ENCODE peak calls at places on chromosomes 4 and X, in five cellular contexts. One of them, this sample, is unnamed.

GRCh38 chr4:17103231-17103630 is 204.8 kb upstream of the LDB2 start:
- DNase-seq in SW480: no peak
- DNase-seq in activated CD8-positive, alpha-beta T cell treated with anti-CD3 and anti-CD28 coated beads, Interleukin-2, amount 10 ng/mL, durations not matched to agents 7 days and 5 days: no peak
- DNase-seq in tibial nerve: no peak
- DNase-seq in iPS-NIHi11: no peak
- DNase-seq in this sample: no peak

GRCh38 chrX:10598540-10598939 is 21.8 kb downstream of the MID1 start:
- DNase-seq in activated CD8-positive, alpha-beta T cell treated with anti-CD3 and anti-CD28 coated beads, Interleukin-2, amount 10 ng/mL, durations not matched to agents 7 days and 5 days: no peak
- DNase-seq in iPS-NIHi11: no peak
- DNase-seq in SW480: no peak
- DNase-seq in tibial nerve: no peak
- DNase-seq in this sample: no peak

GRCh38 chr4:37732787-37733186 is 46.6 kb upstream of the RELL1 start:
- DNase-seq in activated CD8-positive, alpha-beta T cell treated with anti-CD3 and anti-CD28 coated beads, Interleukin-2, amount 10 ng/mL, durations not matched to agents 7 days and 5 days: no peak
- DNase-seq in SW480: no peak
- DNase-seq in tibial nerve: no peak
- DNase-seq in iPS-NIHi11: no peak
- DNase-seq in this sample: no peak

GRCh38 chr4:39978904-39979303 is 1.2 kb upstream of the PDS5A start:
- DNase-seq in SW480: no peak
- DNase-seq in activated CD8-positive, alpha-beta T cell treated with anti-CD3 and anti-CD28 coated beads, Interleukin-2, amount 10 ng/mL, durations not matched to agents 7 days and 5 days: no peak
- DNase-seq in iPS-NIHi11: no peak
- DNase-seq in tibial nerve: no peak
- DNase-seq in this sample: no peak

GRCh38 chrX:24838624-24839023 is 144.9 kb downstream of the POLA1 start:
- DNase-seq in SW480: peak
- DNase-seq in iPS-NIHi11: no peak
- DNase-seq in tibial nerve: no peak
- DNase-seq in activated CD8-positive, alpha-beta T cell treated with anti-CD3 and anti-CD28 coated beads, Interleukin-2, amount 10 ng/mL, durations not matched to agents 7 days and 5 days: peak
- DNase-seq in this sample: no peak

GRCh38 chr4:145840162-145840768 is 98.4 kb downstream of the ZNF827 start:
- DNase-seq in activated CD8-positive, alpha-beta T cell treated with anti-CD3 and anti-CD28 coated beads, Interleukin-2, amount 10 ng/mL, durations not matched to agents 7 days and 5 days: peak
- DNase-seq in tibial nerve: no peak
- DNase-seq in iPS-NIHi11: no peak
- DNase-seq in SW480: peak
- DNase-seq in this sample: no peak

GRCh38 chr4:28444886-28445496 is 1584.3 kb downstream of the STIM2 start:
- DNase-seq in tibial nerve: no peak
- DNase-seq in activated CD8-positive, alpha-beta T cell treated with anti-CD3 and anti-CD28 coated beads, Interleukin-2, amount 10 ng/mL, durations not matched to agents 7 days and 5 days: no peak
- DNase-seq in iPS-NIHi11: no peak
- DNase-seq in SW480: no peak
- DNase-seq in this sample: no peak

GRCh38 chrX:2572740-2573139 is 72.0 kb upstream of the DHRSX start:
- DNase-seq in tibial nerve: no peak
- DNase-seq in iPS-NIHi11: peak
- DNase-seq in SW480: peak
- DNase-seq in activated CD8-positive, alpha-beta T cell treated with anti-CD3 and anti-CD28 coated beads, Interleukin-2, amount 10 ng/mL, durations not matched to agents 7 days and 5 days: no peak
- DNase-seq in this sample: no peak

GRCh38 chr4:36568575-36568974 is 287.2 kb downstream of the DTHD1 start:
- DNase-seq in iPS-NIHi11: no peak
- DNase-seq in tibial nerve: no peak
- DNase-seq in SW480: no peak
- DNase-seq in activated CD8-positive, alpha-beta T cell treated with anti-CD3 and anti-CD28 coated beads, Interleukin-2, amount 10 ng/mL, durations not matched to agents 7 days and 5 days: no peak
- DNase-seq in this sample: no peak

GRCh38 chrX:119181491-119181890 is 53.9 kb upstream of the KIAA1210 start:
- DNase-seq in SW480: peak
- DNase-seq in tibial nerve: no peak
- DNase-seq in activated CD8-positive, alpha-beta T cell treated with anti-CD3 and anti-CD28 coated beads, Interleukin-2, amount 10 ng/mL, durations not matched to agents 7 days and 5 days: no peak
- DNase-seq in iPS-NIHi11: peak
- DNase-seq in this sample: no peak

GRCh38 chr4:40990202-40990898 is 224.0 kb downstream of the APBB2 start:
- DNase-seq in activated CD8-positive, alpha-beta T cell treated with anti-CD3 and anti-CD28 coated beads, Interleukin-2, amount 10 ng/mL, durations not matched to agents 7 days and 5 days: no peak
- DNase-seq in tibial nerve: no peak
- DNase-seq in iPS-NIHi11: no peak
- DNase-seq in SW480: peak
- DNase-seq in this sample: no peak

GRCh38 chr4:47668810-47669408 is 169.0 kb downstream of the CORIN start:
- DNase-seq in iPS-NIHi11: peak
- DNase-seq in tibial nerve: no peak
- DNase-seq in activated CD8-positive, alpha-beta T cell treated with anti-CD3 and anti-CD28 coated beads, Interleukin-2, amount 10 ng/mL, durations not matched to agents 7 days and 5 days: peak
- DNase-seq in SW480: peak
- DNase-seq in this sample: peak

GRCh38 chr4:61520176-61520575 is 320.1 kb downstream of the ADGRL3 start:
- DNase-seq in activated CD8-positive, alpha-beta T cell treated with anti-CD3 and anti-CD28 coated beads, Interleukin-2, amount 10 ng/mL, durations not matched to agents 7 days and 5 days: no peak
- DNase-seq in tibial nerve: no peak
- DNase-seq in iPS-NIHi11: no peak
- DNase-seq in SW480: no peak
- DNase-seq in this sample: no peak

GRCh38 chrX:105475801-105476200 is 255.3 kb upstream of the TEX13A start:
- DNase-seq in iPS-NIHi11: no peak
- DNase-seq in tibial nerve: no peak
- DNase-seq in activated CD8-positive, alpha-beta T cell treated with anti-CD3 and anti-CD28 coated beads, Interleukin-2, amount 10 ng/mL, durations not matched to agents 7 days and 5 days: no peak
- DNase-seq in SW480: no peak
- DNase-seq in this sample: no peak

GRCh38 chrX:8672176-8672575 is 59.8 kb downstream of the ANOS1 start:
- DNase-seq in iPS-NIHi11: no peak
- DNase-seq in tibial nerve: no peak
- DNase-seq in SW480: no peak
- DNase-seq in activated CD8-positive, alpha-beta T cell treated with anti-CD3 and anti-CD28 coated beads, Interleukin-2, amount 10 ng/mL, durations not matched to agents 7 days and 5 days: no peak
- DNase-seq in this sample: no peak

GRCh38 chr4:55397024-55397520 is 1.3 kb downstream of the TMEM165 start:
- DNase-seq in SW480: no peak
- DNase-seq in iPS-NIHi11: no peak
- DNase-seq in tibial nerve: no peak
- DNase-seq in activated CD8-positive, alpha-beta T cell treated with anti-CD3 and anti-CD28 coated beads, Interleukin-2, amount 10 ng/mL, durations not matched to agents 7 days and 5 days: no peak
- DNase-seq in this sample: no peak

GRCh38 chr4:69075061-69075792 is 21.0 kb upstream of the UGT2B7 start:
- DNase-seq in iPS-NIHi11: no peak
- DNase-seq in activated CD8-positive, alpha-beta T cell treated with anti-CD3 and anti-CD28 coated beads, Interleukin-2, amount 10 ng/mL, durations not matched to agents 7 days and 5 days: no peak
- DNase-seq in SW480: no peak
- DNase-seq in tibial nerve: no peak
- DNase-seq in this sample: no peak

GRCh38 chr4:87060957-87061356 is 126.1 kb downstream of the AFF1 start:
- DNase-seq in tibial nerve: no peak
- DNase-seq in activated CD8-positive, alpha-beta T cell treated with anti-CD3 and anti-CD28 coated beads, Interleukin-2, amount 10 ng/mL, durations not matched to agents 7 days and 5 days: no peak
- DNase-seq in iPS-NIHi11: no peak
- DNase-seq in SW480: peak
- DNase-seq in this sample: no peak

GRCh38 chr4:8502836-8503585 is 62.4 kb downstream of the TRMT44 start:
- DNase-seq in tibial nerve: no peak
- DNase-seq in SW480: no peak
- DNase-seq in iPS-NIHi11: peak
- DNase-seq in activated CD8-positive, alpha-beta T cell treated with anti-CD3 and anti-CD28 coated beads, Interleukin-2, amount 10 ng/mL, durations not matched to agents 7 days and 5 days: no peak
- DNase-seq in this sample: no peak

GRCh38 chr4:78058591-78059523 is 1.7 kb downstream of the FRAS1 start:
- DNase-seq in tibial nerve: no peak
- DNase-seq in SW480: peak
- DNase-seq in iPS-NIHi11: peak
- DNase-seq in activated CD8-positive, alpha-beta T cell treated with anti-CD3 and anti-CD28 coated beads, Interleukin-2, amount 10 ng/mL, durations not matched to agents 7 days and 5 days: no peak
- DNase-seq in this sample: peak

GRCh38 chrX:119477812-119478232 is 9.6 kb downstream of the SLC25A5 start:
- DNase-seq in SW480: peak
- DNase-seq in activated CD8-positive, alpha-beta T cell treated with anti-CD3 and anti-CD28 coated beads, Interleukin-2, amount 10 ng/mL, durations not matched to agents 7 days and 5 days: no peak
- DNase-seq in iPS-NIHi11: no peak
- DNase-seq in tibial nerve: peak
- DNase-seq in this sample: no peak

GRCh38 chr4:150217192-150217591 is 138.9 kb downstream of the DCLK2 start:
- DNase-seq in SW480: no peak
- DNase-seq in tibial nerve: no peak
- DNase-seq in iPS-NIHi11: peak
- DNase-seq in activated CD8-positive, alpha-beta T cell treated with anti-CD3 and anti-CD28 coated beads, Interleukin-2, amount 10 ng/mL, durations not matched to agents 7 days and 5 days: no peak
- DNase-seq in this sample: no peak

GRCh38 chr4:185920691-185921260 is 108.8 kb upstream of the SORBS2 start:
- DNase-seq in iPS-NIHi11: no peak
- DNase-seq in SW480: no peak
- DNase-seq in tibial nerve: no peak
- DNase-seq in activated CD8-positive, alpha-beta T cell treated with anti-CD3 and anti-CD28 coated beads, Interleukin-2, amount 10 ng/mL, durations not matched to agents 7 days and 5 days: no peak
- DNase-seq in this sample: no peak